ENCODE peak calls at places on chromosomes 2 and 18, in ten cellular contexts. One of them, this sample, is unnamed.

GRCh38 chr2:7837232-7837760 is 844.6 kb upstream of the ID2 start:
- DNase-seq in stimulated activated CD8-positive, alpha-beta memory T cell treated with anti-CD3 and anti-CD28 coated beads, Interleukin-4, amount 100 ng/mL, for 1 hour: no peak
- DNase-seq in NCI-H146: no peak
- DNase-seq in putamen: no peak
- DNase-seq in HT-29: no peak
- DNase-seq in brain microvascular endothelial cell: no peak
- DNase-seq in AG04449: no peak
- DNase-seq in naive thymus-derived CD8-positive, alpha-beta T cell: no peak
- DNase-seq in activated CD4-positive, alpha-beta T cell treated with anti-CD3 and anti-CD28 coated beads, Interleukin-2, amount 10 ng/mL, durations not matched to agents 7 days and 5 days: no peak
- DNase-seq in A673: no peak
- DNase-seq in this sample: no peak

GRCh38 chr2:157056200-157056676 is 201.3 kb upstream of the GALNT5 start:
- DNase-seq in brain microvascular endothelial cell: peak
- DNase-seq in naive thymus-derived CD8-positive, alpha-beta T cell: no peak
- DNase-seq in A673: no peak
- DNase-seq in stimulated activated CD8-positive, alpha-beta memory T cell treated with anti-CD3 and anti-CD28 coated beads, Interleukin-4, amount 100 ng/mL, for 1 hour: no peak
- DNase-seq in NCI-H146: peak
- DNase-seq in putamen: peak
- DNase-seq in AG04449: no peak
- DNase-seq in HT-29: peak
- DNase-seq in activated CD4-positive, alpha-beta T cell treated with anti-CD3 and anti-CD28 coated beads, Interleukin-2, amount 10 ng/mL, durations not matched to agents 7 days and 5 days: no peak
- DNase-seq in this sample: no peak

GRCh38 chr18:2657788-2658458 is 2.4 kb downstream of the SMCHD1 start:
- DNase-seq in putamen: no peak
- DNase-seq in stimulated activated CD8-positive, alpha-beta memory T cell treated with anti-CD3 and anti-CD28 coated beads, Interleukin-4, amount 100 ng/mL, for 1 hour: no peak
- DNase-seq in activated CD4-positive, alpha-beta T cell treated with anti-CD3 and anti-CD28 coated beads, Interleukin-2, amount 10 ng/mL, durations not matched to agents 7 days and 5 days: no peak
- DNase-seq in HT-29: peak
- DNase-seq in brain microvascular endothelial cell: no peak
- DNase-seq in AG04449: peak
- DNase-seq in naive thymus-derived CD8-positive, alpha-beta T cell: no peak
- DNase-seq in A673: peak
- DNase-seq in NCI-H146: peak
- DNase-seq in this sample: no peak

GRCh38 chr18:47931707-47932103 is 1.2 kb upstream of the SMAD2 start:
- DNase-seq in brain microvascular endothelial cell: no peak
- DNase-seq in NCI-H146: peak
- DNase-seq in A673: no peak
- DNase-seq in naive thymus-derived CD8-positive, alpha-beta T cell: no peak
- DNase-seq in AG04449: no peak
- DNase-seq in putamen: no peak
- DNase-seq in activated CD4-positive, alpha-beta T cell treated with anti-CD3 and anti-CD28 coated beads, Interleukin-2, amount 10 ng/mL, durations not matched to agents 7 days and 5 days: peak
- DNase-seq in HT-29: no peak
- DNase-seq in stimulated activated CD8-positive, alpha-beta memory T cell treated with anti-CD3 and anti-CD28 coated beads, Interleukin-4, amount 100 ng/mL, for 1 hour: no peak
- DNase-seq in this sample: peak

GRCh38 chr18:14577971-14578370 is 34.6 kb upstream of the POTEC start:
- DNase-seq in AG04449: no peak
- DNase-seq in brain microvascular endothelial cell: no peak
- DNase-seq in A673: no peak
- DNase-seq in activated CD4-positive, alpha-beta T cell treated with anti-CD3 and anti-CD28 coated beads, Interleukin-2, amount 10 ng/mL, durations not matched to agents 7 days and 5 days: no peak
- DNase-seq in stimulated activated CD8-positive, alpha-beta memory T cell treated with anti-CD3 and anti-CD28 coated beads, Interleukin-4, amount 100 ng/mL, for 1 hour: no peak
- DNase-seq in putamen: no peak
- DNase-seq in NCI-H146: no peak
- DNase-seq in naive thymus-derived CD8-positive, alpha-beta T cell: no peak
- DNase-seq in HT-29: no peak
- DNase-seq in this sample: no peak

GRCh38 chr2:10812362-10813084 is at the start of gene PDIA6:
- DNase-seq in stimulated activated CD8-positive, alpha-beta memory T cell treated with anti-CD3 and anti-CD28 coated beads, Interleukin-4, amount 100 ng/mL, for 1 hour: peak
- DNase-seq in HT-29: peak
- DNase-seq in naive thymus-derived CD8-positive, alpha-beta T cell: peak
- DNase-seq in activated CD4-positive, alpha-beta T cell treated with anti-CD3 and anti-CD28 coated beads, Interleukin-2, amount 10 ng/mL, durations not matched to agents 7 days and 5 days: peak
- DNase-seq in AG04449: peak
- DNase-seq in A673: peak
- DNase-seq in putamen: peak
- DNase-seq in brain microvascular endothelial cell: peak
- DNase-seq in NCI-H146: peak
- DNase-seq in this sample: peak

GRCh38 chr2:126503476-126503875 is 152.5 kb upstream of the GYPC start:
- DNase-seq in stimulated activated CD8-positive, alpha-beta memory T cell treated with anti-CD3 and anti-CD28 coated beads, Interleukin-4, amount 100 ng/mL, for 1 hour: no peak
- DNase-seq in HT-29: no peak
- DNase-seq in brain microvascular endothelial cell: no peak
- DNase-seq in naive thymus-derived CD8-positive, alpha-beta T cell: no peak
- DNase-seq in NCI-H146: no peak
- DNase-seq in AG04449: no peak
- DNase-seq in activated CD4-positive, alpha-beta T cell treated with anti-CD3 and anti-CD28 coated beads, Interleukin-2, amount 10 ng/mL, durations not matched to agents 7 days and 5 days: no peak
- DNase-seq in putamen: no peak
- DNase-seq in A673: no peak
- DNase-seq in this sample: no peak

GRCh38 chr2:28449489-28450395 is 46.1 kb upstream of the PLB1 start:
- DNase-seq in HT-29: no peak
- DNase-seq in putamen: no peak
- DNase-seq in stimulated activated CD8-positive, alpha-beta memory T cell treated with anti-CD3 and anti-CD28 coated beads, Interleukin-4, amount 100 ng/mL, for 1 hour: peak
- DNase-seq in AG04449: no peak
- DNase-seq in A673: peak
- DNase-seq in brain microvascular endothelial cell: peak
- DNase-seq in naive thymus-derived CD8-positive, alpha-beta T cell: no peak
- DNase-seq in NCI-H146: no peak
- DNase-seq in activated CD4-positive, alpha-beta T cell treated with anti-CD3 and anti-CD28 coated beads, Interleukin-2, amount 10 ng/mL, durations not matched to agents 7 days and 5 days: peak
- DNase-seq in this sample: no peak

GRCh38 chr2:236161531-236161930 is 6.7 kb downstream of the GBX2 start:
- DNase-seq in brain microvascular endothelial cell: no peak
- DNase-seq in stimulated activated CD8-positive, alpha-beta memory T cell treated with anti-CD3 and anti-CD28 coated beads, Interleukin-4, amount 100 ng/mL, for 1 hour: no peak
- DNase-seq in HT-29: no peak
- DNase-seq in AG04449: no peak
- DNase-seq in putamen: no peak
- DNase-seq in activated CD4-positive, alpha-beta T cell treated with anti-CD3 and anti-CD28 coated beads, Interleukin-2, amount 10 ng/mL, durations not matched to agents 7 days and 5 days: no peak
- DNase-seq in NCI-H146: no peak
- DNase-seq in naive thymus-derived CD8-positive, alpha-beta T cell: no peak
- DNase-seq in A673: no peak
- DNase-seq in this sample: no peak

GRCh38 chr2:21754164-21754788 is 630.5 kb downstream of the TDRD15 start:
- DNase-seq in NCI-H146: no peak
- DNase-seq in HT-29: peak
- DNase-seq in brain microvascular endothelial cell: no peak
- DNase-seq in naive thymus-derived CD8-positive, alpha-beta T cell: no peak
- DNase-seq in stimulated activated CD8-positive, alpha-beta memory T cell treated with anti-CD3 and anti-CD28 coated beads, Interleukin-4, amount 100 ng/mL, for 1 hour: no peak
- DNase-seq in A673: no peak
- DNase-seq in activated CD4-positive, alpha-beta T cell treated with anti-CD3 and anti-CD28 coated beads, Interleukin-2, amount 10 ng/mL, durations not matched to agents 7 days and 5 days: no peak
- DNase-seq in AG04449: no peak
- DNase-seq in putamen: no peak
- DNase-seq in this sample: no peak

GRCh38 chr2:206615417-206616089 is 26.7 kb upstream of the FAM237A start:
- DNase-seq in naive thymus-derived CD8-positive, alpha-beta T cell: no peak
- DNase-seq in brain microvascular endothelial cell: no peak
- DNase-seq in NCI-H146: no peak
- DNase-seq in AG04449: no peak
- DNase-seq in HT-29: no peak
- DNase-seq in putamen: no peak
- DNase-seq in activated CD4-positive, alpha-beta T cell treated with anti-CD3 and anti-CD28 coated beads, Interleukin-2, amount 10 ng/mL, durations not matched to agents 7 days and 5 days: no peak
- DNase-seq in A673: no peak
- DNase-seq in stimulated activated CD8-positive, alpha-beta memory T cell treated with anti-CD3 and anti-CD28 coated beads, Interleukin-4, amount 100 ng/mL, for 1 hour: no peak
- DNase-seq in this sample: no peak

GRCh38 chr2:13616059-13616458 is 899.3 kb downstream of the TRIB2 start:
- DNase-seq in activated CD4-positive, alpha-beta T cell treated with anti-CD3 and anti-CD28 coated beads, Interleukin-2, amount 10 ng/mL, durations not matched to agents 7 days and 5 days: no peak
- DNase-seq in naive thymus-derived CD8-positive, alpha-beta T cell: no peak
- DNase-seq in putamen: no peak
- DNase-seq in A673: no peak
- DNase-seq in HT-29: no peak
- DNase-seq in NCI-H146: no peak
- DNase-seq in brain microvascular endothelial cell: no peak
- DNase-seq in AG04449: no peak
- DNase-seq in stimulated activated CD8-positive, alpha-beta memory T cell treated with anti-CD3 and anti-CD28 coated beads, Interleukin-4, amount 100 ng/mL, for 1 hour: no peak
- DNase-seq in this sample: no peak

GRCh38 chr2:53058526-53058925 is 709.1 kb upstream of the CHAC2 start:
- DNase-seq in putamen: no peak
- DNase-seq in naive thymus-derived CD8-positive, alpha-beta T cell: no peak
- DNase-seq in stimulated activated CD8-positive, alpha-beta memory T cell treated with anti-CD3 and anti-CD28 coated beads, Interleukin-4, amount 100 ng/mL, for 1 hour: no peak
- DNase-seq in A673: no peak
- DNase-seq in NCI-H146: no peak
- DNase-seq in AG04449: no peak
- DNase-seq in HT-29: no peak
- DNase-seq in brain microvascular endothelial cell: peak
- DNase-seq in activated CD4-positive, alpha-beta T cell treated with anti-CD3 and anti-CD28 coated beads, Interleukin-2, amount 10 ng/mL, durations not matched to agents 7 days and 5 days: no peak
- DNase-seq in this sample: no peak

GRCh38 chr18:1487457-1487856 is 582.8 kb downstream of the ADCYAP1 start:
- DNase-seq in stimulated activated CD8-positive, alpha-beta memory T cell treated with anti-CD3 and anti-CD28 coated beads, Interleukin-4, amount 100 ng/mL, for 1 hour: no peak
- DNase-seq in HT-29: no peak
- DNase-seq in activated CD4-positive, alpha-beta T cell treated with anti-CD3 and anti-CD28 coated beads, Interleukin-2, amount 10 ng/mL, durations not matched to agents 7 days and 5 days: no peak
- DNase-seq in AG04449: no peak
- DNase-seq in A673: no peak
- DNase-seq in putamen: no peak
- DNase-seq in naive thymus-derived CD8-positive, alpha-beta T cell: no peak
- DNase-seq in brain microvascular endothelial cell: no peak
- DNase-seq in NCI-H146: no peak
- DNase-seq in this sample: no peak

GRCh38 chr2:66596229-66596628 is 161.3 kb downstream of the MEIS1 start:
- DNase-seq in brain microvascular endothelial cell: no peak
- DNase-seq in AG04449: no peak
- DNase-seq in NCI-H146: no peak
- DNase-seq in A673: no peak
- DNase-seq in stimulated activated CD8-positive, alpha-beta memory T cell treated with anti-CD3 and anti-CD28 coated beads, Interleukin-4, amount 100 ng/mL, for 1 hour: no peak
- DNase-seq in putamen: no peak
- DNase-seq in HT-29: no peak
- DNase-seq in activated CD4-positive, alpha-beta T cell treated with anti-CD3 and anti-CD28 coated beads, Interleukin-2, amount 10 ng/mL, durations not matched to agents 7 days and 5 days: no peak
- DNase-seq in naive thymus-derived CD8-positive, alpha-beta T cell: no peak
- DNase-seq in this sample: no peak

GRCh38 chr2:230871361-230872150 is 6.8 kb downstream of the ITM2C start:
- DNase-seq in A673: no peak
- DNase-seq in putamen: no peak
- DNase-seq in AG04449: no peak
- DNase-seq in brain microvascular endothelial cell: no peak
- DNase-seq in stimulated activated CD8-positive, alpha-beta memory T cell treated with anti-CD3 and anti-CD28 coated beads, Interleukin-4, amount 100 ng/mL, for 1 hour: no peak
- DNase-seq in activated CD4-positive, alpha-beta T cell treated with anti-CD3 and anti-CD28 coated beads, Interleukin-2, amount 10 ng/mL, durations not matched to agents 7 days and 5 days: no peak
- DNase-seq in naive thymus-derived CD8-positive, alpha-beta T cell: no peak
- DNase-seq in NCI-H146: no peak
- DNase-seq in HT-29: no peak
- DNase-seq in this sample: no peak

GRCh38 chr18:8828798-8829197 is 123.4 kb downstream of the MTCL1 start:
- DNase-seq in activated CD4-positive, alpha-beta T cell treated with anti-CD3 and anti-CD28 coated beads, Interleukin-2, amount 10 ng/mL, durations not matched to agents 7 days and 5 days: no peak
- DNase-seq in stimulated activated CD8-positive, alpha-beta memory T cell treated with anti-CD3 and anti-CD28 coated beads, Interleukin-4, amount 100 ng/mL, for 1 hour: no peak
- DNase-seq in HT-29: no peak
- DNase-seq in NCI-H146: no peak
- DNase-seq in A673: no peak
- DNase-seq in AG04449: no peak
- DNase-seq in brain microvascular endothelial cell: no peak
- DNase-seq in putamen: no peak
- DNase-seq in naive thymus-derived CD8-positive, alpha-beta T cell: no peak
- DNase-seq in this sample: no peak

GRCh38 chr2:17539993-17540812 is at the start of gene VSNL1:
- DNase-seq in NCI-H146: peak
- DNase-seq in AG04449: no peak
- DNase-seq in brain microvascular endothelial cell: peak
- DNase-seq in activated CD4-positive, alpha-beta T cell treated with anti-CD3 and anti-CD28 coated beads, Interleukin-2, amount 10 ng/mL, durations not matched to agents 7 days and 5 days: no peak
- DNase-seq in HT-29: no peak
- DNase-seq in naive thymus-derived CD8-positive, alpha-beta T cell: no peak
- DNase-seq in stimulated activated CD8-positive, alpha-beta memory T cell treated with anti-CD3 and anti-CD28 coated beads, Interleukin-4, amount 100 ng/mL, for 1 hour: no peak
- DNase-seq in A673: peak
- DNase-seq in putamen: peak
- DNase-seq in this sample: peak

GRCh38 chr2:7007846-7008741 is 90.9 kb downstream of the RNF144A start:
- DNase-seq in NCI-H146: no peak
- DNase-seq in activated CD4-positive, alpha-beta T cell treated with anti-CD3 and anti-CD28 coated beads, Interleukin-2, amount 10 ng/mL, durations not matched to agents 7 days and 5 days: no peak
- DNase-seq in putamen: peak
- DNase-seq in HT-29: peak
- DNase-seq in AG04449: no peak
- DNase-seq in A673: no peak
- DNase-seq in naive thymus-derived CD8-positive, alpha-beta T cell: no peak
- DNase-seq in brain microvascular endothelial cell: peak
- DNase-seq in stimulated activated CD8-positive, alpha-beta memory T cell treated with anti-CD3 and anti-CD28 coated beads, Interleukin-4, amount 100 ng/mL, for 1 hour: no peak
- DNase-seq in this sample: peak

GRCh38 chr18:61606759-61607158 is 273.5 kb downstream of the CDH20 start:
- DNase-seq in A673: peak
- DNase-seq in activated CD4-positive, alpha-beta T cell treated with anti-CD3 and anti-CD28 coated beads, Interleukin-2, amount 10 ng/mL, durations not matched to agents 7 days and 5 days: no peak
- DNase-seq in naive thymus-derived CD8-positive, alpha-beta T cell: no peak
- DNase-seq in NCI-H146: no peak
- DNase-seq in stimulated activated CD8-positive, alpha-beta memory T cell treated with anti-CD3 and anti-CD28 coated beads, Interleukin-4, amount 100 ng/mL, for 1 hour: no peak
- DNase-seq in putamen: no peak
- DNase-seq in brain microvascular endothelial cell: peak
- DNase-seq in HT-29: peak
- DNase-seq in AG04449: peak
- DNase-seq in this sample: peak

GRCh38 chr18:73645175-73645715 is 502.4 kb downstream of the FBXO15 start:
- DNase-seq in putamen: no peak
- DNase-seq in activated CD4-positive, alpha-beta T cell treated with anti-CD3 and anti-CD28 coated beads, Interleukin-2, amount 10 ng/mL, durations not matched to agents 7 days and 5 days: no peak
- DNase-seq in NCI-H146: no peak
- DNase-seq in AG04449: no peak
- DNase-seq in naive thymus-derived CD8-positive, alpha-beta T cell: no peak
- DNase-seq in brain microvascular endothelial cell: no peak
- DNase-seq in A673: no peak
- DNase-seq in stimulated activated CD8-positive, alpha-beta memory T cell treated with anti-CD3 and anti-CD28 coated beads, Interleukin-4, amount 100 ng/mL, for 1 hour: no peak
- DNase-seq in HT-29: no peak
- DNase-seq in this sample: no peak

GRCh38 chr18:48949051-48949605 is 1.6 kb downstream of the SMAD7 start:
- DNase-seq in brain microvascular endothelial cell: no peak
- DNase-seq in naive thymus-derived CD8-positive, alpha-beta T cell: peak
- DNase-seq in stimulated activated CD8-positive, alpha-beta memory T cell treated with anti-CD3 and anti-CD28 coated beads, Interleukin-4, amount 100 ng/mL, for 1 hour: no peak
- DNase-seq in putamen: no peak
- DNase-seq in A673: peak
- DNase-seq in NCI-H146: peak
- DNase-seq in HT-29: no peak
- DNase-seq in AG04449: no peak
- DNase-seq in activated CD4-positive, alpha-beta T cell treated with anti-CD3 and anti-CD28 coated beads, Interleukin-2, amount 10 ng/mL, durations not matched to agents 7 days and 5 days: peak
- DNase-seq in this sample: no peak

GRCh38 chr2:137185378-137186078 is 420.2 kb downstream of the THSD7B start:
- DNase-seq in AG04449: no peak
- DNase-seq in A673: no peak
- DNase-seq in activated CD4-positive, alpha-beta T cell treated with anti-CD3 and anti-CD28 coated beads, Interleukin-2, amount 10 ng/mL, durations not matched to agents 7 days and 5 days: no peak
- DNase-seq in naive thymus-derived CD8-positive, alpha-beta T cell: no peak
- DNase-seq in putamen: no peak
- DNase-seq in NCI-H146: no peak
- DNase-seq in stimulated activated CD8-positive, alpha-beta memory T cell treated with anti-CD3 and anti-CD28 coated beads, Interleukin-4, amount 100 ng/mL, for 1 hour: no peak
- DNase-seq in HT-29: no peak
- DNase-seq in brain microvascular endothelial cell: no peak
- DNase-seq in this sample: no peak

GRCh38 chr2:159936471-159936870 is 125.9 kb downstream of the PLA2R1 start:
- DNase-seq in putamen: no peak
- DNase-seq in brain microvascular endothelial cell: no peak
- DNase-seq in naive thymus-derived CD8-positive, alpha-beta T cell: no peak
- DNase-seq in activated CD4-positive, alpha-beta T cell treated with anti-CD3 and anti-CD28 coated beads, Interleukin-2, amount 10 ng/mL, durations not matched to agents 7 days and 5 days: no peak
- DNase-seq in A673: peak
- DNase-seq in HT-29: no peak
- DNase-seq in NCI-H146: no peak
- DNase-seq in AG04449: no peak
- DNase-seq in stimulated activated CD8-positive, alpha-beta memory T cell treated with anti-CD3 and anti-CD28 coated beads, Interleukin-4, amount 100 ng/mL, for 1 hour: no peak
- DNase-seq in this sample: no peak

GRCh38 chr2:71843391-71843850 is 304.2 kb downstream of the CYP26B1 start:
- DNase-seq in A673: no peak
- DNase-seq in NCI-H146: no peak
- DNase-seq in activated CD4-positive, alpha-beta T cell treated with anti-CD3 and anti-CD28 coated beads, Interleukin-2, amount 10 ng/mL, durations not matched to agents 7 days and 5 days: no peak
- DNase-seq in putamen: no peak
- DNase-seq in brain microvascular endothelial cell: peak
- DNase-seq in HT-29: no peak
- DNase-seq in AG04449: no peak
- DNase-seq in stimulated activated CD8-positive, alpha-beta memory T cell treated with anti-CD3 and anti-CD28 coated beads, Interleukin-4, amount 100 ng/mL, for 1 hour: no peak
- DNase-seq in naive thymus-derived CD8-positive, alpha-beta T cell: no peak
- DNase-seq in this sample: no peak

GRCh38 chr2:26900831-26901321 is 52.9 kb downstream of the DPYSL5 start:
- DNase-seq in stimulated activated CD8-positive, alpha-beta memory T cell treated with anti-CD3 and anti-CD28 coated beads, Interleukin-4, amount 100 ng/mL, for 1 hour: no peak
- DNase-seq in brain microvascular endothelial cell: no peak
- DNase-seq in AG04449: no peak
- DNase-seq in A673: no peak
- DNase-seq in putamen: peak
- DNase-seq in NCI-H146: no peak
- DNase-seq in naive thymus-derived CD8-positive, alpha-beta T cell: no peak
- DNase-seq in activated CD4-positive, alpha-beta T cell treated with anti-CD3 and anti-CD28 coated beads, Interleukin-2, amount 10 ng/mL, durations not matched to agents 7 days and 5 days: no peak
- DNase-seq in HT-29: no peak
- DNase-seq in this sample: no peak

GRCh38 chr2:226661789-226662545 is 137.7 kb downstream of the IRS1 start:
- DNase-seq in AG04449: peak
- DNase-seq in activated CD4-positive, alpha-beta T cell treated with anti-CD3 and anti-CD28 coated beads, Interleukin-2, amount 10 ng/mL, durations not matched to agents 7 days and 5 days: no peak
- DNase-seq in brain microvascular endothelial cell: peak
- DNase-seq in NCI-H146: no peak
- DNase-seq in HT-29: peak
- DNase-seq in stimulated activated CD8-positive, alpha-beta memory T cell treated with anti-CD3 and anti-CD28 coated beads, Interleukin-4, amount 100 ng/mL, for 1 hour: no peak
- DNase-seq in putamen: no peak
- DNase-seq in A673: peak
- DNase-seq in naive thymus-derived CD8-positive, alpha-beta T cell: no peak
- DNase-seq in this sample: peak

GRCh38 chr2:150410809-150411208 is 76.7 kb downstream of the RND3 start:
- DNase-seq in stimulated activated CD8-positive, alpha-beta memory T cell treated with anti-CD3 and anti-CD28 coated beads, Interleukin-4, amount 100 ng/mL, for 1 hour: no peak
- DNase-seq in AG04449: peak
- DNase-seq in HT-29: no peak
- DNase-seq in NCI-H146: no peak
- DNase-seq in naive thymus-derived CD8-positive, alpha-beta T cell: no peak
- DNase-seq in putamen: no peak
- DNase-seq in activated CD4-positive, alpha-beta T cell treated with anti-CD3 and anti-CD28 coated beads, Interleukin-2, amount 10 ng/mL, durations not matched to agents 7 days and 5 days: no peak
- DNase-seq in brain microvascular endothelial cell: peak
- DNase-seq in A673: no peak
- DNase-seq in this sample: no peak